ENCODE peak calls at places on chromosomes 7 and 10, in seven cellular contexts. X, Q, C, S, J, T and P are unnamed samples.
A peak's percentile ranks its signal among the peaks of the same experiment; 100 is the strongest.

GRCh38 chr10:63573068-63573697 is 52.0 kb downstream of the REEP3 start:
- DNase-seq in X (no peak), Q (no peak), C (peak; percentile 70), S (peak; percentile 75), J (no peak), T (no peak), P (no peak)

GRCh38 chr10:9814285-9814866 is 1203.3 kb upstream of the CELF2 start:
- DNase-seq in X (no peak), Q (no peak), C (peak; percentile 50), S (peak; percentile 54), J (no peak), T (no peak), P (no peak)

GRCh38 chr7:69534461-69535041 is 63.7 kb upstream of the AUTS2 start:
- DNase-seq in X (no peak), Q (no peak), C (no peak), S (no peak), J (no peak), T (no peak), P (no peak)

GRCh38 chr7:157703534-157704195 is 366.9 kb downstream of the DNAJB6 start:
- DNase-seq in X (no peak), Q (no peak), C (no peak), S (no peak), J (peak; percentile 9), T (no peak), P (no peak)

GRCh38 chr10:93437000-93437945 is 44.9 kb downstream of the MYOF start:
- DNase-seq in X (no peak), Q (no peak), C (peak; percentile 100), S (peak; percentile 100), J (peak; percentile 87), T (no peak), P (no peak)

GRCh38 chr7:146375155-146375554 is 258.6 kb downstream of the CNTNAP2 start:
- DNase-seq in X (no peak), Q (no peak), C (no peak), S (no peak), J (no peak), T (no peak), P (no peak)

GRCh38 chr7:102288285-102288930 is 1.7 kb downstream of the SH2B2 start:
- DNase-seq in X (no peak), Q (peak; percentile 11), C (peak; percentile 19), S (no peak), J (no peak), T (no peak), P (no peak)

GRCh38 chr7:9958461-9958860 is 1015.2 kb upstream of the PHF14 start:
- DNase-seq in X (no peak), Q (no peak), C (no peak), S (no peak), J (no peak), T (no peak), P (no peak)

GRCh38 chr7:24732646-24733413 is 24.4 kb downstream of the GSDME start:
- DNase-seq in X (no peak), Q (no peak), C (peak; percentile 81), S (peak; percentile 66), J (no peak), T (no peak), P (peak; percentile 46)

GRCh38 chr10:9851808-9852207 is 1165.9 kb upstream of the CELF2 start:
- DNase-seq in X (no peak), Q (no peak), C (no peak), S (no peak), J (no peak), T (no peak), P (no peak)

GRCh38 chr7:117019786-117020604 is 66.7 kb downstream of the ST7 start:
- DNase-seq in X (no peak), Q (no peak), C (peak; percentile 94), S (peak; percentile 96), J (peak; percentile 77), T (peak; percentile 39), P (no peak)

GRCh38 chr10:117240105-117240729 is 697 bp upstream of the SLC18A2 start:
- DNase-seq in X (no peak), Q (no peak), C (no peak), S (no peak), J (no peak), T (no peak), P (no peak)

GRCh38 chr10:69831231-69831855 is 29.6 kb downstream of the COL13A1 start:
- DNase-seq in X (no peak), Q (no peak), C (no peak), S (no peak), J (no peak), T (no peak), P (no peak)

GRCh38 chr10:96470108-96470743 is 43.5 kb downstream of the TLL2 start:
- DNase-seq in X (no peak), Q (no peak), C (no peak), S (no peak), J (peak; percentile 26), T (no peak), P (peak; percentile 28)

GRCh38 chr10:108392286-108392685 is 1227.8 kb upstream of the SORCS1 start:
- DNase-seq in X (no peak), Q (no peak), C (peak; percentile 25), S (peak; percentile 61), J (no peak), T (no peak), P (no peak)

GRCh38 chr7:79653136-79653631 is 199.7 kb upstream of the MAGI2 start:
- DNase-seq in X (no peak), Q (no peak), C (no peak), S (no peak), J (no peak), T (no peak), P (no peak)

GRCh38 chr10:120011359-120012132 is 119.0 kb downstream of the SEC23IP start:
- DNase-seq in X (no peak), Q (no peak), C (no peak), S (no peak), J (no peak), T (no peak), P (no peak)

GRCh38 chr10:8048281-8049008 is 6.0 kb upstream of the GATA3 start:
- DNase-seq in X (no peak), Q (peak; percentile 73), C (no peak), S (no peak), J (no peak), T (no peak), P (no peak)

GRCh38 chr7:45710271-45711160 is 136.3 kb downstream of the ADCY1 start:
- DNase-seq in X (no peak), Q (no peak), C (peak; percentile 20), S (no peak), J (peak; percentile 11), T (no peak), P (no peak)

GRCh38 chr7:29623976-29624375 is 60.3 kb downstream of the PRR15 start:
- DNase-seq in X (no peak), Q (no peak), C (no peak), S (no peak), J (no peak), T (no peak), P (no peak)

GRCh38 chr10:131275691-131276090 is 35.8 kb downstream of the TCERG1L start:
- DNase-seq in X (no peak), Q (no peak), C (no peak), S (no peak), J (no peak), T (no peak), P (no peak)
- H3K9me3 ChIP-seq in X (no peaks in the 10 kb centered on the region), Q (no peaks in the 10 kb centered on the region), C (no peaks in the 10 kb centered on the region), S (peaks cover 16% of the 10 kb centered on the region), J (no peaks in the 10 kb centered on the region), T (no peaks in the 10 kb centered on the region), P (no peaks in the 10 kb centered on the region)

GRCh38 chr7:134901389-134902020 is 84.8 kb upstream of the AGBL3 start:
- DNase-seq in X (no peak), Q (no peak), C (no peak), S (no peak), J (no peak), T (no peak), P (no peak)
- H3K27ac ChIP-seq in X (no peak overlapping the region), Q (no peak overlapping the region), C (no peak overlapping the region), S (no peak overlapping the region), J (no peak overlapping the region), T (no peak overlapping the region), P (peak overlapping the region; percentile 9)

DNA sequence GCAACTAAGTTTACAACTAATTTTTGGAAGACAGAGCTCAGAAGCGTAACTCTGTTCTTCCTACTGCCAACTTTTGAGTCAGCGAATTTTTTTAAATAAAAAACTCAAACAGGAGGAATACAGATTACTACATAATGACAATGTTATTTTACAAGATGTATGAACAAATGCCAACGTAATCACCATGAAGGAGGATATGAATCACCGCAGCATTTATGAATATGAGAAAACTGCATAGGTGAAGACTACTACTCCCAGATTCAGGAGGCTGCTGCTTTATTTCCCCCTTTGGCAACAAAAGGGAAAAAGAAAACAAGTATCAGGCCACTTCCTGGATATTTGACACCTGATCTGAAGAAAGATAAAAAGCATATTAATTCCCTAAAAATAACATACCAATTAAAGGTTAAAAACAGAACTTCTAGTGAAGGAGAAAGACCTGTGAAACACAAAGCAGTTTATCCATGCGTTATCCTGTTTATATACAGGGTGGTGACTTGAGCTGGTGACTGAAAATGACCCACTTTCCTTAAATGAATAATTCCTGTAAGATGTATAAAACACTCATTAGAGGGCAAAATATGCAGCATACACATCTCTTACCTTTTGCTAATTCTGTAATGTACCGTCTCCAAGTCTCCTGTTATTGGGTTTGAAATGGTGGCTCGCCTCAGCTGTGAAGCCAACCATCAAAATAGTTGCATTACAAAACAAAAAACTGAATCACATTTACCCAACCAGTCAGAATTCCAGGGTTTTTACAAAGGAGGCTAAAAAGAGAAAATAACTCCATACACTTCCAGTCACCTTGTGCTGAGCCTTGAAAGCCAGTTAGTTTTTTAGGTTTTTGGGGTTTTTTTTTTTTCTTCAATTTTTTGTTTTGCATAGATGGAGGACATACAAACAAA is 52.0 kb downstream of the P4HA1 start:
- DNase-seq in X (no peak), Q (no peak), C (peak; percentile 18), S (peak; percentile 91), J (no peak), T (no peak), P (no peak)
- H3K4me3 ChIP-seq in X (no peak overlapping the region), Q (no peak overlapping the region), C (no peak overlapping the region), S (no peak overlapping the region), J (no peak overlapping the region), T (no peak overlapping the region), P (no peak overlapping the region)

GRCh38 chr10:974038-974784 is 14.0 kb upstream of the GTPBP4 start:
- DNase-seq in X (peak; percentile 70), Q (no peak), C (peak; percentile 13), S (peak; percentile 42), J (no peak), T (no peak), P (peak; percentile 40)

GRCh38 chr10:974785-975074 is 13.5 kb upstream of the GTPBP4 start:
- DNase-seq in X (no peak), Q (no peak), C (no peak), S (no peak), J (no peak), T (no peak), P (no peak)

GRCh38 chr10:978826-979421 is 9.3 kb upstream of the GTPBP4 start:
- DNase-seq in X (no peak), Q (no peak), C (no peak), S (no peak), J (no peak), T (no peak), P (no peak)

GRCh38 chr10:972763-973162 is 15.5 kb upstream of the GTPBP4 start:
- DNase-seq in X (no peak), Q (no peak), C (no peak), S (no peak), J (no peak), T (no peak), P (no peak)

DNA sequence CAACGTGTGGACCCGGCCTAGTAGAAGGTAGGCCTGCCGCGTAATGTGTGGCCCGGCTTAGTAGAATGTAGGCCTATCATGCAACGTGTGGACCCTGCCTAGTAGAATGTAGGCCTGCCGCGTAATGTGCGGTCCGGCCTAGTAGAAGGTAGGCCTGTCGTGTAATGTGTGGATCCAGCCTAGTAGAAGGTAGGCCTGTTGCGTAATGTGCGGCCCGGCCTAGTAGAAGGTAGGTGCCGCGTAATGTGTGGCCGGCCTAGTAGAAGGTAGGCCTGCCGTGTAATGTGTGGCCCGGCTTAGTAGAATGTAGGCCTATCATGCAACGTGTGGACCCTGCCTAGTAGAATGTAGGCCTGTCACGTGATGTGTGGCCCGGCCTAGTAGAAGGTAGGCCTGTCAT is 11.9 kb upstream of the GTPBP4 start:
- DNase-seq in X (no peak), Q (no peak), C (no peak), S (no peak), J (no peak), T (no peak), P (no peak)
- H3K9me3 ChIP-seq in X (peaks cover 18% of the 10 kb centered on the region), Q (peaks cover 6% of the 10 kb centered on the region), C (peaks cover 37% of the 10 kb centered on the region), S (peaks cover 17% of the 10 kb centered on the region), J (no peaks in the 10 kb centered on the region), T (no peaks in the 10 kb centered on the region), P (peaks cover 2% of the 10 kb centered on the region)